ENCODE peak calls at places on chromosomes 13 and 19, in eight cellular contexts. Z is testis, H is hepatocyte, T is endodermal cell, A is mammary epithelial cell, E is fibroblast of lung, V is breast epithelium, O is right lobe of liver. D is an unnamed sample.
A peak's percentile ranks its signal among the peaks of the same experiment; 100 is the strongest.

GRCh38 chr13:109494955-109495354 is 291.4 kb downstream of the IRS2 start:
- DNase-seq in Z (no peak), H (no peak), T (no peak), A (no peak), E (peak; percentile 84), V (no peak), O (no peak), D (peak; percentile 92)

GRCh38 chr13:51339952-51340732 is 651 bp downstream of the SERPINE3 start:
- DNase-seq in Z (no peak), H (no peak), T (no peak), A (peak; percentile 38), E (no peak), V (no peak), O (no peak), D (peak; percentile 48)

GRCh38 chr13:26953273-26953672 is 192.7 kb upstream of the GPR12 start:
- DNase-seq in Z (no peak), H (no peak), T (no peak), A (no peak), E (no peak), V (no peak), O (no peak), D (no peak)

GRCh38 chr19:28466107-28467045 is 746.6 kb downstream of the UQCRFS1 start:
- DNase-seq in Z (peak; percentile 82), H (peak; percentile 78), T (peak; percentile 90), A (peak; percentile 35), E (peak; percentile 44), V (no peak), O (no peak), D (peak; percentile 13)

GRCh38 chr13:66364346-66364745 is 865.8 kb downstream of the PCDH9 start:
- DNase-seq in Z (no peak), H (no peak), T (no peak), A (no peak), E (no peak), V (no peak), O (no peak), D (no peak)

GRCh38 chr13:32022292-32022691 is 9.3 kb upstream of the FRY start:
- DNase-seq in Z (no peak), H (no peak), T (no peak), A (no peak), E (no peak), V (no peak), O (no peak), D (no peak)

GRCh38 chr19:7494416-7495098 is 5.7 kb upstream of the PEX11G start:
- DNase-seq in Z (peak; percentile 92), H (no peak), T (no peak), A (peak; percentile 85), E (peak; percentile 31), V (no peak), O (peak; percentile 86), D (peak; percentile 89)

GRCh38 chr13:25561842-25562241 is 190.1 kb downstream of the ATP8A2 start:
- DNase-seq in Z (no peak), H (no peak), T (no peak), A (no peak), E (no peak), V (no peak), O (no peak), D (no peak)

GRCh38 chr19:19642506-19643157 is 825 bp downstream of the GMIP start:
- DNase-seq in Z (no peak), H (no peak), T (peak; percentile 55), A (no peak), E (no peak), V (no peak), O (no peak), D (no peak)

GRCh38 chr13:99983401-99984133 is 2.0 kb downstream of the ZIC2 start:
- DNase-seq in Z (no peak), H (peak; percentile 11), T (peak; percentile 84), A (no peak), E (no peak), V (no peak), O (no peak), D (no peak)

GRCh38 chr19:42433503-42434260 is 6.5 kb upstream of the LIPE start:
- DNase-seq in Z (peak; percentile 82), H (peak; percentile 85), T (peak; percentile 93), A (peak; percentile 39), E (no peak), V (peak; percentile 83), O (peak; percentile 92), D (peak; percentile 34)

GRCh38 chr13:50131998-50132936 is 117.0 kb downstream of the KCNRG start:
- DNase-seq in Z (no peak), H (no peak), T (peak; percentile 82), A (no peak), E (no peak), V (no peak), O (no peak), D (no peak)

GRCh38 chr19:33876619-33877018 is 79.9 kb downstream of the KCTD15 start:
- DNase-seq in Z (no peak), H (no peak), T (no peak), A (no peak), E (no peak), V (no peak), O (no peak), D (no peak)

GRCh38 chr19:13100031-13100588 is 2.5 kb downstream of the LYL1 start:
- DNase-seq in Z (no peak), H (no peak), T (no peak), A (peak; percentile 17), E (peak; percentile 32), V (no peak), O (no peak), D (no peak)

GRCh38 chr19:13100871-13101589 is 1.6 kb downstream of the LYL1 start:
- DNase-seq in Z (no peak), H (no peak), T (no peak), A (no peak), E (no peak), V (no peak), O (no peak), D (no peak)

GRCh38 chr19:13102666-13103584 is at the start of gene LYL1:
- DNase-seq in Z (peak; percentile 81), H (peak; percentile 82), T (peak; percentile 90), A (no peak), E (peak; percentile 39), V (no peak), O (peak; percentile 89), D (no peak)

GRCh38 chr19:13102416-13102665 is 317 bp downstream of the LYL1 start:
- DNase-seq in Z (no peak), H (no peak), T (no peak), A (no peak), E (no peak), V (no peak), O (no peak), D (no peak)

GRCh38 chr19:13101590-13102415 is 855 bp downstream of the LYL1 start:
- DNase-seq in Z (no peak), H (no peak), T (no peak), A (no peak), E (no peak), V (no peak), O (no peak), D (no peak)
- H3K4me3 ChIP-seq in Z (peak overlapping the region; percentile 51), H (no peak overlapping the region), T (no peak overlapping the region), A (no peak overlapping the region), E (no peak overlapping the region), V (peak overlapping the region; percentile 41), O (peak overlapping the region; percentile 31), D (no peak overlapping the region)

GRCh38 chr19:48994035-48994386 is 324 bp downstream of the RUVBL2 start:
- DNase-seq in Z (no peak), H (no peak), T (no peak), A (no peak), E (no peak), V (no peak), O (no peak), D (no peak)

GRCh38 chr19:48992571-48993174 is 436 bp downstream of the GYS1 start:
- DNase-seq in Z (peak; percentile 25), H (no peak), T (no peak), A (no peak), E (no peak), V (no peak), O (no peak), D (peak; percentile 12)

GRCh38 chr19:48993175-48994034 is at the start of the genes GYS1 and RUVBL2:
- DNase-seq in Z (peak; percentile 99), H (peak; percentile 100), T (peak; percentile 100), A (peak; percentile 100), E (peak; percentile 99), V (peak; percentile 99), O (peak; percentile 100), D (peak; percentile 98)

GRCh38 chr19:48999481-49000325 is 6.0 kb downstream of the RUVBL2 start:
- DNase-seq in Z (peak; percentile 62), H (peak; percentile 79), T (peak; percentile 95), A (peak; percentile 52), E (peak; percentile 62), V (no peak), O (no peak), D (peak; percentile 57)

GRCh38 chr19:48997972-48998371 is 4.3 kb downstream of the RUVBL2 start:
- DNase-seq in Z (peak; percentile 80), H (peak; percentile 74), T (peak; percentile 93), A (no peak), E (peak; percentile 55), V (no peak), O (no peak), D (peak; percentile 40)
- TF ChIP-seq CTCF in Z (no peak), H (peak; percentile 32), T (peak; percentile 77), A (peak; percentile 63), E (peak; percentile 44), V (no peak), O (no peak), D (peak; percentile 66)

DNA sequence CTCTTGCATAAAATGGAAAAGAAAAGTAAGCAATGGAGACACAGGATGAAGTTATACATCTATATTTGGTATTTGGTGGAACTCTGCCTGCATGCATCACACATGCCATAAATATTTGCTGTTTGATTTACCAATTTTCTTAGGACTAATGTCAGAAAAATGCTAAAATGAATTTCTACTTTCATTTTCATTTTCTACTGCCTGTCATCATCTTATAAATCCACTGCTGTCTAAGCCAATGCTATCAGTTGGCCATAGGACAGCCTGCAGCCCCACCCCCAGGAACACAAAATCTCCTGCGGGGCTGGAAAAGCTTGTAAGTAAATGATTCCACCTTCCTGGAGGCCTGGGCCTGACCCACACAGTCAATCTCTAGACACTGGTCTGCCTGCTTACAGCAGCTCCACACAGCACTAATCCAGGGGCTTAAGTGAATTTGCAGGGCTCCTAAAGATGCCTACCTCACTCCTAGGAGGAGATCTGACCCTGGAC is 122.0 kb downstream of the ENOX1 start:
- DNase-seq in Z (no peak), H (peak; percentile 59), T (peak; percentile 57), A (peak; percentile 22), E (peak; percentile 63), V (no peak), O (no peak), D (peak; percentile 41)
- H3K4me3 ChIP-seq in Z (no peak overlapping the region), H (no peak overlapping the region), T (no peak overlapping the region), A (no peak overlapping the region), E (no peak overlapping the region), V (no peak overlapping the region), O (no peak overlapping the region), D (no peak overlapping the region)

GRCh38 chr19:23822735-23823134 is 64.0 kb upstream of the ZNF681 start:
- DNase-seq in Z (no peak), H (no peak), T (no peak), A (peak; percentile 21), E (no peak), V (no peak), O (no peak), D (peak; percentile 33)

DNA sequence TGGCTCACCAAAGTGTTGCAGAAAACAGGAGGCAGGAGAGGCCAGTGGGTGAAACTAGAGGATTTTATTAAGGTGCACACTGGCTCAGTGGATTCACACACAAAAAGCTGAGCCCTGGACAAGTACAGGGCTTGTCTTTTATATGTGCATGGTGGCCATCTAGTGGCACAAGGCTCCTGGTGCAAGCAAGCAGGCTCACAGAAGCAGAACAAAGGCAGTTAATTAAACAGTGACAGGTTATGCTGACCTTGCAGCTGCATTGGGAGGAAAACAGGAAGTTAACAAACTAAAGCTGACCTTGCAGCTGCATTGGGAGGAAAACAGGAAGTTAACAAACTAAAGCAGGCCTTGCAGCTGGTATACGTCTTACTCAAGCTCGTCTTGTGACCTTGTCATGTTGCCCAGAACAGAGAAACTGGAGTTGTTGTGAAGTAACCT is 65.3 kb upstream of the ZNF681 start:
- DNase-seq in Z (peak; percentile 72), H (no peak), T (peak; percentile 75), A (peak; percentile 30), E (peak; percentile 1), V (no peak), O (no peak), D (peak; percentile 2)
- TF ChIP-seq CTCF in Z (no peak), H (peak; percentile 9), T (peak; percentile 76), A (no peak), E (no peak), V (no peak), O (no peak), D (no peak)